ENCODE peak calls at places on chromosome 10, in seven cellular contexts. R is cardiac muscle cell, F is AG09309, K is mucosa of descending colon, W is A549, N is fibroblast of mammary gland, A is transverse colon. U is an unnamed sample.

GRCh38 chr10:113517165-113517892 is 35.5 kb upstream of the HABP2 start:
- DNase-seq in A (no peak), F (no peak), N (no peak), R (no peak), W (no peak), K (no peak), U (no peak)

GRCh38 chr10:88386204-88386877 is 196.8 kb downstream of the RNLS start:
- DNase-seq in W (peak; percentile 58), R (peak; percentile 54), N (peak; percentile 20), A (no peak), F (no peak), K (no peak), U (no peak)

GRCh38 chr10:47078393-47079163 is 167.3 kb downstream of the PTPN20 start:
- DNase-seq in R (no peak), F (no peak), N (no peak), W (no peak), A (no peak), K (no peak), U (no peak)

GRCh38 chr10:6498771-6499170 is 81.3 kb downstream of the PRKCQ start:
- DNase-seq in N (peak; percentile 0), K (no peak), F (no peak), R (no peak), W (no peak), A (no peak), U (no peak)

GRCh38 chr10:17003151-17003550 is 126.5 kb downstream of the CUBN start:
- DNase-seq in W (no peak), K (no peak), R (peak; percentile 80), N (peak; percentile 96), A (no peak), F (peak; percentile 91), U (peak; percentile 86)

GRCh38 chr10:62585211-62585758 is 211.1 kb downstream of the ZNF365 start:
- DNase-seq in F (no peak), W (no peak), A (no peak), N (no peak), K (no peak), R (peak; percentile 56), U (no peak)

GRCh38 chr10:111128331-111129167 is 51.7 kb downstream of the ADRA2A start:
- DNase-seq in N (peak; percentile 79), A (no peak), R (no peak), K (no peak), F (no peak), W (peak; percentile 61), U (no peak)

GRCh38 chr10:28463676-28464395 is 69.1 kb upstream of the WAC start:
- DNase-seq in A (peak; percentile 46), K (peak; percentile 34), W (no peak), F (no peak), N (no peak), R (no peak), U (no peak)

GRCh38 chr10:95618101-95618500 is 38.4 kb downstream of the ALDH18A1 start:
- DNase-seq in W (no peak), A (no peak), N (no peak), R (no peak), K (no peak), F (no peak), U (no peak)

GRCh38 chr10:4450981-4451501 is 375.0 kb upstream of the AKR1E2 start:
- DNase-seq in K (no peak), A (no peak), N (peak; percentile 97), R (peak; percentile 85), F (peak; percentile 82), W (no peak), U (peak; percentile 70)

GRCh38 chr10:44992070-44992731 is 8.5 kb upstream of the ZNF22 start:
- DNase-seq in N (no peak), W (no peak), K (no peak), F (no peak), R (no peak), A (no peak), U (no peak)

GRCh38 chr10:7507887-7508726 is 97.3 kb upstream of the SFMBT2 start:
- DNase-seq in W (no peak), R (no peak), K (peak; percentile 55), F (no peak), A (peak; percentile 18), N (no peak), U (no peak)

GRCh38 chr10:124323145-124323725 is 95.5 kb downstream of the OAT start:
- DNase-seq in F (no peak), N (peak; percentile 44), K (no peak), W (peak; percentile 35), A (no peak), R (peak; percentile 37), U (no peak)

GRCh38 chr10:70832852-70833542 is 17.2 kb downstream of the SGPL1 start:
- DNase-seq in N (peak; percentile 92), F (peak; percentile 79), R (peak; percentile 92), A (no peak), W (no peak), K (no peak), U (peak; percentile 46)

GRCh38 chr10:70832236-70832635 is 16.5 kb downstream of the SGPL1 start:
- DNase-seq in N (no peak), A (no peak), W (no peak), K (no peak), R (no peak), F (no peak), U (no peak)

GRCh38 chr10:70828923-70829322 is 13.2 kb downstream of the SGPL1 start:
- DNase-seq in K (no peak), A (no peak), R (no peak), N (no peak), F (no peak), W (no peak), U (no peak)

GRCh38 chr10:70829543-70829942 is 13.8 kb downstream of the SGPL1 start:
- DNase-seq in F (no peak), N (no peak), R (no peak), K (no peak), A (no peak), W (no peak), U (no peak)

DNA sequence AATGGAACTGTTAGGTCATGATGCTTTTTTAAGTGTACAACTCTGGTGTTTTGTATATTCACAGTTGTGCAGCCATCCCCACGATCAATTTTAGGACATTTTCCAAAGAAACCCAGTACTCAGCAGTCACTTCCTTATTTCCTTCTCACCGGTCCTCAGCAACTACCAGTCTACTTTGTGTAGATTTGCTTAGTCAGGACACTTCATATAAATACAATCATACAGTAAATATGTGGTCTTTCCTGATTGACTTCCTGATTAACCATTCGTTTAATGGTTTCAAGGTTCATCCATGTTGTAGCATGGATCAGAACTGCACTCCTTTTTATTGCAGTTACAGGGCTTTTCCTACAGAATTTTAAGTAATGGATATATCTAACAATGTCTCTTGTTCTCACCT is 14.4 kb downstream of the SGPL1 start:
- DNase-seq in N (no peak), W (no peak), F (no peak), K (no peak), R (no peak), A (no peak), U (no peak)
- H3K4me3 ChIP-seq in N (no peak overlapping the region), W (no peak overlapping the region), F (no peak overlapping the region), K (no peak overlapping the region), R (no peak overlapping the region), A (no peak overlapping the region), U (no peak overlapping the region)

GRCh38 chr10:35552622-35553342 is 52.4 kb upstream of the GJD4 start:
- DNase-seq in F (no peak), N (no peak), K (no peak), R (peak; percentile 11), W (no peak), A (no peak), U (no peak)

GRCh38 chr10:35542303-35542702 is 62.8 kb upstream of the GJD4 start:
- DNase-seq in A (no peak), F (no peak), W (no peak), N (no peak), R (no peak), K (no peak), U (no peak)

GRCh38 chr10:35545878-35546631 is 59.1 kb upstream of the GJD4 start:
- DNase-seq in K (no peak), R (peak; percentile 15), A (no peak), N (peak; percentile 36), F (no peak), W (peak; percentile 14), U (no peak)

GRCh38 chr10:35545079-35545657 is 60.0 kb upstream of the GJD4 start:
- DNase-seq in N (no peak), R (no peak), F (no peak), A (no peak), K (no peak), W (no peak), U (no peak)

DNA sequence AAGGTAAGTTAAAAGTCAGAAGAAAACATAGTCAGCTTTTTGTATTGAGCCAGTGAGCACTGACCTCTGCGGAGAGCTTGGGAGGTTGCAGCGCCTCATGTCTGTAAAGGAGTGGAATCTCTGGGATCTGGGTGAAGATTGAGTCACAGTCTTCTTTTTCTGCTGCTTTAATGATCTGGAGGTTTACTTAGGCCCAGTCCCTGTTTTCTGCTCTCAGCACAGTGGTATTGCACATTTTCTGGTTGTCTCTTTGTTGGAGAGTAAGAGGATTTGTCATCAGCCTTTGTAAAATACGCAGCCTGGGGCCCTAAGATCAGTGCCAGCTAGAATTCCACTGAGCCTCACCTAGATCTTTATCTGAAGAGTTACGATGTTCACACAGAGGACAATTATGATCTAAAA is 58.3 kb upstream of the GJD4 start:
- DNase-seq in F (peak; percentile 67), K (no peak), A (no peak), R (peak; percentile 7), N (no peak), W (peak; percentile 86), U (no peak)
- TF ChIP-seq CTCF in F (peak; percentile 1), K (no peak), A (no peak), R (no peak), N (no peak), W (peak; percentile 32), U (no peak)

DNA sequence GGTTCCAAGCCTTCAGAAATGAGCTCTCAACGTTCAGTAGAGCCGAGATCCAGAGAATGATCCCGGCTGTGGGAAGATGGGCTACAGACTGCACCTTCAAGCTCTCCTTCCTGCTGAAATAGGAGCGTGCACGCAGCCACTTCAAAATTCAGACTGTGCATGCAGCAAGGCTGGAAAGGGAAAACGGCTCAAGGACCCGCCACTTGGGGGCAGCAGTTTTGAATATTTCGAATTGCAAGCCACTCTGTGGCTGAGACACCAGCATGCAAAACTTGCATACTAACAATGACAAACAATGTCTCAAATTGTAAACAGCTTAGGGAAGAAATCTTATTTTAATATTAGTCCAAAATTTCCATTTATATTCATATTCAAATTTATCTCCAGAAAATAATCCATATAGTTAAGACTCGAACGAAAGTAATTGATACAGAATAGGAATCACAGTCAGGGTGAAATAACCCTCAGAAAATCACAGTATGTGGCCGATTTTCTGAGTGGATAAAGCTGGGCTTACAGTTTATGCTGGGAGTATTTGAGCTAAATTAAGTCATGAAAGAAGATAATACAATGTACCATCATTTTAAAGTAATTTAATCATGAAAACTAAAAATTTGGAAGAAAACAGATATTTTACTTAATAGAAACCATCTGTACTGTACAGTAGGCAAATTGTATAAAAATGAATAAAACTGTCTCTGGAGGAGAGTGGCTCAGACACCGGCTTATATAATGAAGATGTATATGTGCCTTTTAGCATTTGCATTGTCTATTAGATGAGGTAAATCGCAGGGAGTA is 137.9 kb upstream of the MKI67 start:
- DNase-seq in K (peak; percentile 67), A (peak; percentile 62), R (peak; percentile 68), F (peak; percentile 1), W (peak; percentile 64), N (peak; percentile 51), U (no peak)
- H3K4me3 ChIP-seq in K (no peak overlapping the region), A (no peak overlapping the region), R (no peak overlapping the region), F (no peak overlapping the region), W (no peak overlapping the region), N (no peak overlapping the region), U (no peak overlapping the region)

DNA sequence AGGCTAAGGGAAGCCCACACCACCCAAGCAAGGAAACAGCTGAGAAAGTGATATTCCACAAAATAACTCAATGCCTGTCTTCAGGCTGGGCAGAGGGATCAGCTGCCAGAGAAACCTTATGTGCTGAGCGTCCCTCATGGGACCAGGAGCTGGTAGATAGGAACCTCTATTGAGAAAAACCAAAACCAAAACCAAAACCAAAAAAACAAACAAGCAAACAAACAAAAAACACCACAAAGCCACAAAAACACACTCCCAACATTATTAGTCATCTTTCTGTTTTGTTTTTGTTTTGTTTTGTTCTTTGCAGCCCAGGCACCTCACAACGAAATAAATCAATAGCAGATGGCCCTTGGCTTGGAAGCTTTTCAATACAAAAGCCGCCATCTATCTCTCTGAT is 760.8 kb upstream of the CELF2 start:
- DNase-seq in W (no peak), R (no peak), K (no peak), F (no peak), N (peak; percentile 3), A (no peak), U (no peak)
- TF ChIP-seq CTCF in W (no peak), R (no peak), K (no peak), F (no peak), N (no peak), A (no peak), U (no peak)